ENCODE peak calls at places on chromosomes 3 and 15, in six cellular contexts. One of them, this sample, is unnamed.

GRCh38 chr3:61872077-61872706 is 310.8 kb downstream of the PTPRG start:
- DNase-seq in non-pigmented ciliary epithelial cell: no peak
- DNase-seq in hepatocyte: no peak
- DNase-seq in GM12864: no peak
- DNase-seq in body of pancreas: no peak
- DNase-seq in NCI-H2081: no peak
- DNase-seq in this sample: peak

GRCh38 chr3:132788299-132788698 is 66.1 kb upstream of the NPHP3 start:
- DNase-seq in NCI-H2081: no peak
- DNase-seq in body of pancreas: peak
- DNase-seq in GM12864: no peak
- DNase-seq in hepatocyte: peak
- DNase-seq in non-pigmented ciliary epithelial cell: peak
- DNase-seq in this sample: peak

GRCh38 chr15:67177750-67178149 is 76.7 kb downstream of the AAGAB start:
- DNase-seq in GM12864: no peak
- DNase-seq in body of pancreas: no peak
- DNase-seq in NCI-H2081: no peak
- DNase-seq in hepatocyte: no peak
- DNase-seq in non-pigmented ciliary epithelial cell: no peak
- DNase-seq in this sample: no peak

GRCh38 chr3:188421836-188422540 is 268.0 kb downstream of the LPP start:
- DNase-seq in body of pancreas: peak
- DNase-seq in hepatocyte: no peak
- DNase-seq in non-pigmented ciliary epithelial cell: no peak
- DNase-seq in GM12864: peak
- DNase-seq in NCI-H2081: no peak
- DNase-seq in this sample: no peak

GRCh38 chr3:135905058-135905724 is 60.3 kb upstream of the PPP2R3A start:
- DNase-seq in non-pigmented ciliary epithelial cell: no peak
- DNase-seq in NCI-H2081: no peak
- DNase-seq in GM12864: no peak
- DNase-seq in body of pancreas: no peak
- DNase-seq in hepatocyte: no peak
- DNase-seq in this sample: no peak

GRCh38 chr3:191051037-191051436 is 148.0 kb upstream of the OSTN start:
- DNase-seq in body of pancreas: no peak
- DNase-seq in GM12864: no peak
- DNase-seq in NCI-H2081: peak
- DNase-seq in hepatocyte: peak
- DNase-seq in non-pigmented ciliary epithelial cell: no peak
- DNase-seq in this sample: peak

GRCh38 chr3:195312714-195313113 is 41.8 kb upstream of the XXYLT1 start:
- DNase-seq in body of pancreas: no peak
- DNase-seq in NCI-H2081: no peak
- DNase-seq in GM12864: no peak
- DNase-seq in hepatocyte: no peak
- DNase-seq in non-pigmented ciliary epithelial cell: no peak
- DNase-seq in this sample: no peak

GRCh38 chr3:78785004-78785403 is 982.8 kb downstream of the ROBO1 start:
- DNase-seq in NCI-H2081: no peak
- DNase-seq in GM12864: no peak
- DNase-seq in body of pancreas: no peak
- DNase-seq in non-pigmented ciliary epithelial cell: no peak
- DNase-seq in hepatocyte: no peak
- DNase-seq in this sample: no peak

GRCh38 chr3:159139326-159139725 is 337.5 kb downstream of the MFSD1 start:
- DNase-seq in GM12864: no peak
- DNase-seq in NCI-H2081: no peak
- DNase-seq in body of pancreas: no peak
- DNase-seq in hepatocyte: no peak
- DNase-seq in non-pigmented ciliary epithelial cell: no peak
- DNase-seq in this sample: no peak

GRCh38 chr15:50675524-50676144 is 11.0 kb downstream of the TRPM7 start:
- DNase-seq in hepatocyte: peak
- DNase-seq in NCI-H2081: peak
- DNase-seq in body of pancreas: no peak
- DNase-seq in GM12864: no peak
- DNase-seq in non-pigmented ciliary epithelial cell: no peak
- DNase-seq in this sample: no peak

GRCh38 chr3:154540950-154541604 is 111.1 kb upstream of the GPR149 start:
- DNase-seq in GM12864: no peak
- DNase-seq in non-pigmented ciliary epithelial cell: no peak
- DNase-seq in body of pancreas: no peak
- DNase-seq in hepatocyte: no peak
- DNase-seq in NCI-H2081: no peak
- DNase-seq in this sample: no peak

GRCh38 chr3:125002834-125003368 is 52.9 kb downstream of the HEG1 start:
- DNase-seq in non-pigmented ciliary epithelial cell: no peak
- DNase-seq in NCI-H2081: no peak
- DNase-seq in GM12864: no peak
- DNase-seq in body of pancreas: no peak
- DNase-seq in hepatocyte: no peak
- DNase-seq in this sample: peak

GRCh38 chr3:24264748-24265158 is 229.9 kb downstream of the THRB start:
- DNase-seq in body of pancreas: peak
- DNase-seq in GM12864: peak
- DNase-seq in NCI-H2081: peak
- DNase-seq in hepatocyte: peak
- DNase-seq in non-pigmented ciliary epithelial cell: peak
- DNase-seq in this sample: peak

GRCh38 chr3:28502555-28502954 is 153.9 kb upstream of the AZI2 start:
- DNase-seq in GM12864: no peak
- DNase-seq in non-pigmented ciliary epithelial cell: no peak
- DNase-seq in hepatocyte: no peak
- DNase-seq in body of pancreas: no peak
- DNase-seq in NCI-H2081: no peak
- DNase-seq in this sample: no peak

GRCh38 chr3:140467104-140467577 is 210.7 kb upstream of the TRIM42 start:
- DNase-seq in NCI-H2081: no peak
- DNase-seq in non-pigmented ciliary epithelial cell: peak
- DNase-seq in GM12864: no peak
- DNase-seq in body of pancreas: no peak
- DNase-seq in hepatocyte: peak
- DNase-seq in this sample: no peak

GRCh38 chr3:60192297-60193114 is 1058.7 kb downstream of the FHIT start:
- DNase-seq in non-pigmented ciliary epithelial cell: no peak
- DNase-seq in GM12864: no peak
- DNase-seq in NCI-H2081: no peak
- DNase-seq in body of pancreas: no peak
- DNase-seq in hepatocyte: no peak
- DNase-seq in this sample: no peak

GRCh38 chr15:89904519-89904918 is 8.2 kb downstream of the ARPIN start:
- DNase-seq in GM12864: no peak
- DNase-seq in NCI-H2081: no peak
- DNase-seq in non-pigmented ciliary epithelial cell: no peak
- DNase-seq in body of pancreas: no peak
- DNase-seq in hepatocyte: no peak
- DNase-seq in this sample: no peak

GRCh38 chr3:150237490-150237889 is 170.6 kb upstream of the TSC22D2 start:
- DNase-seq in GM12864: no peak
- DNase-seq in non-pigmented ciliary epithelial cell: no peak
- DNase-seq in NCI-H2081: no peak
- DNase-seq in body of pancreas: no peak
- DNase-seq in hepatocyte: no peak
- DNase-seq in this sample: peak

GRCh38 chr15:78007965-78008886 is 69.3 kb downstream of the TBC1D2B start:
- DNase-seq in non-pigmented ciliary epithelial cell: peak
- DNase-seq in body of pancreas: peak
- DNase-seq in GM12864: no peak
- DNase-seq in hepatocyte: no peak
- DNase-seq in NCI-H2081: no peak
- DNase-seq in this sample: no peak

GRCh38 chr3:177427540-177427939 is 230.3 kb upstream of the TBL1XR1 start:
- DNase-seq in body of pancreas: no peak
- DNase-seq in NCI-H2081: no peak
- DNase-seq in non-pigmented ciliary epithelial cell: no peak
- DNase-seq in GM12864: no peak
- DNase-seq in hepatocyte: no peak
- DNase-seq in this sample: no peak

GRCh38 chr3:15801298-15801697 is 3.5 kb upstream of the ANKRD28 start:
- DNase-seq in body of pancreas: no peak
- DNase-seq in NCI-H2081: no peak
- DNase-seq in hepatocyte: no peak
- DNase-seq in GM12864: no peak
- DNase-seq in non-pigmented ciliary epithelial cell: no peak
- DNase-seq in this sample: no peak

GRCh38 chr15:96326551-96327154 is 3.8 kb upstream of the NR2F2 start:
- DNase-seq in body of pancreas: peak
- DNase-seq in GM12864: no peak
- DNase-seq in NCI-H2081: peak
- DNase-seq in non-pigmented ciliary epithelial cell: no peak
- DNase-seq in hepatocyte: peak
- DNase-seq in this sample: no peak

This sample was measured in NCI-H2029.